ENCODE peak calls at places on chromosomes 13 and 19, in five cellular contexts. Z is A549, N is heart left ventricle, H is left ventricle myocardium inferior, R is brain microvascular endothelial cell. A is an unnamed sample.

GRCh38 chr19:2048959-2049740 is 1.9 kb downstream of the MKNK2 start:
- DNase-seq in Z (no peak), R (no peak), H (no peak), N (no peak), A (peak; percentile 92)

GRCh38 chr19:37160153-37160552 is 12.3 kb downstream of the ZNF585A start:
- DNase-seq in R (no peak), Z (no peak), H (no peak), N (no peak), A (no peak)

GRCh38 chr19:47176071-47176626 is 45.5 kb downstream of the SAE1 start:
- DNase-seq in N (no peak), R (peak; percentile 70), Z (no peak), H (no peak), A (no peak)

GRCh38 chr13:113273856-113274590 is 23.0 kb upstream of the LAMP1 start:
- DNase-seq in Z (no peak), R (peak; percentile 77), H (no peak), N (no peak), A (no peak)

GRCh38 chr13:46896346-46897138 is at the start of gene HTR2A:
- DNase-seq in Z (no peak), H (peak; percentile 23), R (peak; percentile 19), N (no peak), A (peak; percentile 50)

GRCh38 chr13:40061466-40062450 is 406.3 kb downstream of the COG6 start:
- DNase-seq in N (no peak), Z (no peak), R (no peak), H (no peak), A (no peak)

GRCh38 chr13:113928701-113929627 is 44.9 kb downstream of the C13orf46 start:
- DNase-seq in Z (no peak), R (no peak), H (peak; percentile 90), N (peak; percentile 88), A (peak; percentile 91)

GRCh38 chr13:73715114-73715909 is 418.9 kb downstream of the KLF12 start:
- DNase-seq in H (no peak), R (no peak), Z (no peak), N (no peak), A (peak; percentile 81)

GRCh38 chr19:47650695-47651094 is 41.8 kb downstream of the BICRA start:
- DNase-seq in R (no peak), N (no peak), H (no peak), Z (no peak), A (no peak)

DNA sequence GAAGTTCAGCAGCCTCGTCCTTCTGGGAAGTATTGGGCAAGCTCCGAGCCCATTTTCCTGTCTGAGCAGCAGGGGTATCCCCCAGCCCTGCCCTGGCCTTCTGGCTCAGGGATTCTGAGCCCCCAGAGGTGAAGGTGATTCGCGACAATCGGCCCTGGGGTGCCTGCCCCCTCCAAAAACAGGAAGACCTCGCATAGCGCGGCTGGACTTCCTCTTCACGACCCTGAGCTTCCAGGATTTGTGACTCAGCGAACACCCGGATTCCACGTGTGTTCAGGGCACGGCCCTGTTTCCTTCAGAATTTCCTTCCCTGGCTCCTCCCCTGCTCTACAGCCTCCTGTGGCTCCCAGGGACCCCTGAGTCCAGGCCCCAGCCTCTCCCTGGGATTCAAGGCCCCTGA is at the start of gene SEMA6B:
- DNase-seq in H (peak; percentile 55), N (peak; percentile 70), R (peak; percentile 9), Z (no peak), A (peak; percentile 17)
- H3K4me3 ChIP-seq in H (peak within 1 kb of the TSS; percentile 66), N (peak within 1 kb of the TSS; percentile 56), R (no peak within 1 kb of the TSS), Z (no peak within 1 kb of the TSS), A (no peak within 1 kb of the TSS)

GRCh38 chr19:6500837-6501739 is 1.0 kb downstream of the TUBB4A start:
- DNase-seq in H (no peak), N (no peak), Z (no peak), R (no peak), A (no peak)

GRCh38 chr19:6503407-6504201 is 1.5 kb upstream of the TUBB4A start:
- DNase-seq in R (no peak), N (no peak), Z (no peak), H (peak; percentile 31), A (no peak)

GRCh38 chr19:6499052-6499790 is 2.9 kb downstream of the TUBB4A start:
- DNase-seq in R (no peak), Z (no peak), N (no peak), H (no peak), A (no peak)

GRCh38 chr19:6498294-6499036 is 3.6 kb downstream of the TUBB4A start:
- DNase-seq in R (no peak), N (no peak), H (no peak), Z (no peak), A (no peak)

DNA sequence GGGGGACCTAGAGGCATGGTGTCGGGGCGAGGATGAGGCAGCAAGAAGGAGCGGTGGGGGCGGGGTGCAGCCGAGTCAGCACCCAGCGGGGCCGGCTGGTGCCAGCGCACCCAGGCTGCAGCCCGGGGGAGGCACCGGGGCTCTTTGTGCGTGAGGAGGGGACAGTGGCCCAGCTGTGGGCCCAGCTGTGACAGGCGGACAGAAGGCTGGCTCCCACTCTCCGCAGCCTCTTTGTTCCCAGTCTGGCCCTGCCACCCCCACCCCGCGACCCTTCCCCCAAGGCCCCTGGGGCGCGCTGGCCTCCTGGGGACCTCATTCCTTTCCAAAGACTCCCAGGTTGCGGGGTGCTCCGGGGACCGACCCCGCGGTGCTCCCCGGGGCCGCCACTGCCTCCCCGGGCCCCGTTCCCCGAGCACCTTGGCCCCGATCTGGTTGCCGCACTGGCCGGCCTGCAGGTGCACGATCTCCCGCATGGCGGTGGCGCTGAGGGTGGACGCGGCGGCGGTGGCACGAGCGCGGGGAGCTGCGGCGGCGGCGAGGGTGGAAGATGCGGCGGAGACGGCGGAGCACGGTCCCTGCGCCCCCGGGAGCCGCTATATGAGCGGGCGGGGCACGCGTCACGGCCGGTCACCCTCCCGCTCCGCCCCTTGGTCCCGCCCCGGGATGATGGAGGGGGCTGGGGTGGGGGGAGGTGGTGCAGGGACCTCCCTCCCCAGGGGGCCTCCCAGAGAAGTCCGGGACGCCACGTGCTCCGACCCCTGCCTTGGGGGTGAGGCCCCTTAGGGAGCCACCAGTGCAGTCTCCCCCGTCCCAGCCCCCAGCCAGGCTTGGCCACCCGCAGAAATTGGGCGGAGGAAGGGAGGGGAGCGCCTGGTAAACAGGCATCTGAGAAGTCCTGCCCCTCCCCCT is at the start of gene TUBB4A:
- DNase-seq in Z (peak; percentile 54), R (no peak), H (peak; percentile 50), N (no peak), A (no peak)
- H3K4me3 ChIP-seq in Z (peak within 1 kb of the TSS; percentile 81), R (no peak within 1 kb of the TSS), H (peak within 1 kb of the TSS; percentile 68), N (peak within 1 kb of the TSS; percentile 46), A (no peak within 1 kb of the TSS)

GRCh38 chr19:18109363-18109730 is 11.8 kb downstream of the MAST3 start:
- DNase-seq in Z (no peak), H (no peak), R (no peak), N (no peak), A (no peak)

GRCh38 chr19:18108897-18109296 is 11.3 kb downstream of the MAST3 start:
- DNase-seq in R (no peak), Z (no peak), H (no peak), N (no peak), A (no peak)

GRCh38 chr19:18112989-18113478 is 15.5 kb downstream of the MAST3 start:
- DNase-seq in N (peak; percentile 87), Z (peak; percentile 71), R (peak; percentile 73), H (peak; percentile 87), A (peak; percentile 89)

GRCh38 chr19:18109731-18110671 is 12.4 kb downstream of the MAST3 start:
- DNase-seq in R (no peak), H (peak; percentile 66), Z (no peak), N (peak; percentile 67), A (peak; percentile 57)

GRCh38 chr19:18110833-18111232 is 13.3 kb downstream of the MAST3 start:
- DNase-seq in Z (no peak), R (no peak), H (no peak), N (no peak), A (peak; percentile 19)
- H3K4me3 ChIP-seq in Z (peak overlapping the region; percentile 83), R (peak overlapping the region; percentile 63), H (peak overlapping the region; percentile 79), N (peak overlapping the region; percentile 79), A (no peak overlapping the region)

GRCh38 chr13:98541701-98542203 is 35.2 kb downstream of the STK24 start:
- DNase-seq in N (no peak), R (no peak), H (no peak), Z (no peak), A (no peak)
- H3K4me3 ChIP-seq in N (no peak overlapping the region), R (no peak overlapping the region), H (no peak overlapping the region), Z (no peak overlapping the region), A (no peak overlapping the region)

GRCh38 chr13:23380534-23380933 is 53.0 kb downstream of the SACS start:
- DNase-seq in N (no peak), R (no peak), H (no peak), Z (no peak), A (no peak)

GRCh38 chr13:23377603-23378002 is 55.9 kb downstream of the SACS start:
- DNase-seq in H (no peak), N (no peak), Z (no peak), R (no peak), A (no peak)

GRCh38 chr13:23375007-23375971 is 58.2 kb downstream of the SACS start:
- DNase-seq in Z (peak; percentile 67), H (peak; percentile 98), R (peak; percentile 94), N (peak; percentile 98), A (peak; percentile 94)

GRCh38 chr13:23381877-23382276 is 51.6 kb downstream of the SACS start:
- DNase-seq in Z (no peak), H (no peak), R (no peak), N (no peak), A (peak; percentile 35)

GRCh38 chr13:23378009-23378632 is 55.4 kb downstream of the SACS start:
- DNase-seq in N (no peak), R (peak; percentile 89), Z (peak; percentile 38), H (no peak), A (peak; percentile 6)
- H3K4me3 ChIP-seq in N (no peak overlapping the region), R (no peak overlapping the region), Z (no peak overlapping the region), H (peak overlapping the region; percentile 8), A (no peak overlapping the region)

GRCh38 chr19:7331446-7331845 is 17.3 kb upstream of the ARHGEF18 start:
- DNase-seq in N (no peak), R (no peak), Z (no peak), H (no peak), A (no peak)

GRCh38 chr19:7326105-7326877 is 22.4 kb upstream of the ARHGEF18 start:
- DNase-seq in N (no peak), H (no peak), Z (no peak), R (peak; percentile 10), A (no peak)

GRCh38 chr19:7327802-7328201 is 20.9 kb upstream of the ARHGEF18 start:
- DNase-seq in H (no peak), N (no peak), R (no peak), Z (no peak), A (no peak)

GRCh38 chr19:7333198-7334118 is 15.3 kb upstream of the ARHGEF18 start:
- DNase-seq in Z (no peak), N (peak; percentile 74), R (no peak), H (peak; percentile 29), A (no peak)

DNA sequence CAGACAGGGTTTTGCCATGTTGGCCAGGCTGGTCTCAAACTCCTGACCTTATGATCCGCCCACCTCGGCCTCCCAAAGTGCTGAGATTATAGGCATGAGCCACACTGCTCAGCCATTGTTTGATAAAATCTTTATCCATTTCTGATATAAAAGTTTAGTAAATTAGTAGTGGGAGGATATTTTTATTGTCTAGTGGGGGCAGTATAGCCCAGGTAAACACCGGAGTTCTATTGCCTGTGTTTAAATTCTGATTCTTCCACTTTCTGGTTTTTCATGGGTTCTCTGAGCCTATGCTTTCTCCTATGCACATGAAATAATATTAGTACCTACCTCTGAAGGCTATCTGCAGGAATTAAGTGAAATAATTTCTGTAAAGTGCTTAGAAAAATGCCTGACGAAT is 20.1 kb upstream of the ARHGEF18 start:
- DNase-seq in R (no peak), H (no peak), N (no peak), Z (no peak), A (no peak)
- H3K4me3 ChIP-seq in R (no peak overlapping the region), H (no peak overlapping the region), N (no peak overlapping the region), Z (no peak overlapping the region), A (no peak overlapping the region)